ENCODE peak calls at places on chromosomes 1 and 21, in seven cellular contexts. B, P, Q, H, O, E and R are unnamed samples.

GRCh38 chr1:45047032-45047431 is 35.0 kb downstream of the UROD start:
- DNase-seq in O (no peak), B (no peak), E (no peak), H (no peak), Q (no peak), P (no peak), R (no peak)

GRCh38 chr21:44880762-44881585 is 7.5 kb upstream of the PTTG1IP start:
- DNase-seq in B (no peak), H (no peak), P (peak; percentile 71), E (no peak), O (no peak), Q (no peak), R (no peak)

GRCh38 chr21:42398414-42399030 is 2.7 kb upstream of the TMPRSS3 start:
- DNase-seq in O (no peak), Q (no peak), B (no peak), H (no peak), E (no peak), P (no peak), R (no peak)

GRCh38 chr1:154735801-154736163 is 127.8 kb upstream of the ADAR start:
- DNase-seq in H (no peak), Q (peak; percentile 7), P (no peak), B (no peak), O (no peak), E (no peak), R (no peak)

GRCh38 chr1:234555390-234556112 is 54.4 kb downstream of the IRF2BP2 start:
- DNase-seq in O (no peak), P (no peak), B (no peak), H (no peak), Q (no peak), E (no peak), R (no peak)

GRCh38 chr1:214102907-214103306 is 115.1 kb downstream of the PROX1 start:
- DNase-seq in H (no peak), P (peak; percentile 90), Q (no peak), E (no peak), O (peak; percentile 14), B (no peak), R (no peak)

GRCh38 chr1:48869116-48869893 is 92.6 kb upstream of the BEND5 start:
- DNase-seq in E (no peak), B (no peak), Q (no peak), P (no peak), O (no peak), H (no peak), R (no peak)

GRCh38 chr1:29230204-29230552 is 556 bp downstream of the MECR start:
- DNase-seq in Q (no peak), O (no peak), P (no peak), H (no peak), E (no peak), B (no peak), R (no peak)

GRCh38 chr1:224734261-224734935 is 118.3 kb downstream of the CNIH3 start:
- DNase-seq in E (no peak), O (peak; percentile 21), Q (no peak), H (no peak), P (no peak), B (no peak), R (no peak)

GRCh38 chr21:42527489-42528158 is 14.0 kb downstream of the SLC37A1 start:
- DNase-seq in H (no peak), O (no peak), B (no peak), E (no peak), Q (no peak), P (no peak), R (no peak)

GRCh38 chr1:23803674-23804073 is 3.1 kb upstream of the GALE start:
- DNase-seq in B (no peak), E (no peak), O (no peak), H (no peak), P (no peak), Q (no peak), R (no peak)

GRCh38 chr1:228089520-228090380 is 7.2 kb downstream of the ARF1 start:
- DNase-seq in O (no peak), Q (no peak), P (no peak), B (no peak), H (no peak), E (no peak), R (no peak)

GRCh38 chr1:86396503-86396900 is 379 bp upstream of the ODF2L start:
- DNase-seq in Q (no peak), O (no peak), B (no peak), H (no peak), P (no peak), E (no peak), R (no peak)

GRCh38 chr1:36115931-36116330 is 9.1 kb downstream of the COL8A2 start:
- DNase-seq in E (no peak), B (no peak), P (peak; percentile 28), Q (no peak), H (no peak), O (no peak), R (no peak)

GRCh38 chr1:46689326-46689725 is 17.7 kb downstream of the TEX38 start:
- DNase-seq in Q (no peak), E (no peak), H (no peak), O (no peak), B (no peak), P (no peak), R (no peak)

GRCh38 chr1:65832296-65832695 is 39.6 kb downstream of the PDE4B start:
- DNase-seq in Q (no peak), H (no peak), B (no peak), P (peak; percentile 72), O (no peak), E (no peak), R (no peak)

GRCh38 chr1:243254233-243254926 is 701 bp downstream of the CEP170 start:
- DNase-seq in O (peak; percentile 71), E (peak; percentile 68), Q (peak; percentile 49), B (peak; percentile 61), P (peak; percentile 48), H (peak; percentile 67), R (no peak)

GRCh38 chr21:38787461-38788274 is 18.1 kb upstream of the ETS2 start:
- DNase-seq in E (no peak), B (no peak), P (peak; percentile 76), H (no peak), Q (no peak), O (peak; percentile 79), R (no peak)

GRCh38 chr21:45078371-45078770 is 4.0 kb downstream of the ADARB1 start:
- DNase-seq in H (no peak), Q (no peak), E (no peak), O (no peak), P (no peak), B (no peak), R (no peak)

GRCh38 chr1:97901017-97901658 is 19.7 kb downstream of the DPYD start:
- DNase-seq in Q (no peak), H (no peak), O (no peak), B (no peak), P (peak; percentile 61), E (no peak), R (no peak)

GRCh38 chr1:41835488-41835887 is 83.2 kb downstream of the HIVEP3 start:
- DNase-seq in O (no peak), Q (no peak), H (no peak), E (no peak), P (peak; percentile 60), B (no peak), R (no peak)

DNA sequence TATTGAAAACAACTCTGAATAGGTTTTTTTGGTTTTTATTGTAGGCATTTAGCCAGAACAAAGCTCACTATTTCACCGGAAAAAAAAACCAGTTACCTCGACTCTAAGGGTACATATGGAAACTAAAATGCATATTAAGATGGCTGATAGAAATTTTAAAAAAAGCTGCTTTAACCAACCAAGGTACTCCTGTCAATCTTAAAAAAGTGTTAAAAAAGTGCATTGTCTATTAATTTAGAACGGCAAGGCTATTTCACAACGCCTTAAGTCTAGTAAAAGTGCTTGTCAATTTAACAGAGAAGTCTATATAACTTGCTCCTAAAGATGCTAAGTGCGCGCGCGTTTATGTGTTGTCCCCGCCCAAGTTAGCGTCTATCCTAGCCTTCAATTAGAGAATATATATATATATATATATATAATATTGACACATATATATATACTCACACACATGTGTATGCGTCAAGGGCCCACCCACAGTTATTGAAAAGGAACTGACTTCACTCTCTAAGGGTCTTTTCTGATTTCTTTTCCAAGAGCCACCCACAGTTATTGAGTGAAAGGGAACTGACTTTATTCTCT is 929 bp downstream of the ASPM start:
- DNase-seq in Q (no peak), E (no peak), B (no peak), P (no peak), O (no peak), H (no peak), R (no peak)
- H3K27ac ChIP-seq in Q (no peak overlapping the region), E (no peak overlapping the region), B (no peak overlapping the region), P (peak overlapping the region; percentile 58), O (peak overlapping the region; percentile 86), H (no peak overlapping the region), R (peak overlapping the region; percentile 84)

DNA sequence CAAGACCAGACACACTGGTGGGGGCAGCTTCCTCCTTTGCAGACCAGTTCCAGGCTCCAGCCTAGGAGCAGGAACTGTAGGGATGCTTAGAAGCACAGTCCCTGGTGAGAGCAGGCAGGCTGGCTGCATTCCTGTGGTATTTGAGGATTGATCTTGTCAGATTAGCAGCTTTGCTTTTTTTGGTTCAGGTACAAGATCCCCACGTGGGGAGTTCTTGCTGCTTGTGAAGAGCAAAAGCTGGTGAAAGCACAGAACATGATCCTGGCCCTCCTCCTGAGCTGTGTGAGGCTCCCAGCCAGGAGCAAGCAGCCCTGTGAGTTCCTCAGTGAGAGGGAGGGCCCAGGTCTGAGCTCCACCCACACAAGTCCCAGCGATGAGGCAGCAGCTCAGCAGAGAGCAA is 75.3 kb upstream of the ARTN start:
- DNase-seq in P (peak; percentile 99), O (no peak), H (peak; percentile 69), B (peak; percentile 57), Q (peak; percentile 33), E (no peak), R (no peak)
- TF ChIP-seq POLR2A in P (no peak), O (no peak), H (no peak), B (no peak), Q (no peak), E (no peak), R (no peak)

GRCh38 chr1:15709226-15709625 is 25.1 kb downstream of the PLEKHM2 start:
- DNase-seq in O (no peak), E (no peak), B (no peak), H (no peak), Q (no peak), P (no peak), R (no peak)
- H3K4me1 ChIP-seq in O (no peaks in the 10 kb centered on the region), E (peaks cover 15% of the 10 kb centered on the region), B (no peaks in the 10 kb centered on the region), H (peaks cover 81% of the 10 kb centered on the region), Q (peaks cover 19% of the 10 kb centered on the region), P (peaks cover 6% of the 10 kb centered on the region), R (peaks cover 7% of the 10 kb centered on the region)

GRCh38 chr1:230906226-230906625 is 37.9 kb upstream of the C1orf198 start:
- DNase-seq in O (no peak), H (no peak), P (no peak), Q (no peak), E (no peak), B (no peak), R (no peak)
- H3K27ac ChIP-seq in O (no peak overlapping the region), H (no peak overlapping the region), P (no peak overlapping the region), Q (peak overlapping the region; percentile 15), E (no peak overlapping the region), B (no peak overlapping the region), R (no peak overlapping the region)

DNA sequence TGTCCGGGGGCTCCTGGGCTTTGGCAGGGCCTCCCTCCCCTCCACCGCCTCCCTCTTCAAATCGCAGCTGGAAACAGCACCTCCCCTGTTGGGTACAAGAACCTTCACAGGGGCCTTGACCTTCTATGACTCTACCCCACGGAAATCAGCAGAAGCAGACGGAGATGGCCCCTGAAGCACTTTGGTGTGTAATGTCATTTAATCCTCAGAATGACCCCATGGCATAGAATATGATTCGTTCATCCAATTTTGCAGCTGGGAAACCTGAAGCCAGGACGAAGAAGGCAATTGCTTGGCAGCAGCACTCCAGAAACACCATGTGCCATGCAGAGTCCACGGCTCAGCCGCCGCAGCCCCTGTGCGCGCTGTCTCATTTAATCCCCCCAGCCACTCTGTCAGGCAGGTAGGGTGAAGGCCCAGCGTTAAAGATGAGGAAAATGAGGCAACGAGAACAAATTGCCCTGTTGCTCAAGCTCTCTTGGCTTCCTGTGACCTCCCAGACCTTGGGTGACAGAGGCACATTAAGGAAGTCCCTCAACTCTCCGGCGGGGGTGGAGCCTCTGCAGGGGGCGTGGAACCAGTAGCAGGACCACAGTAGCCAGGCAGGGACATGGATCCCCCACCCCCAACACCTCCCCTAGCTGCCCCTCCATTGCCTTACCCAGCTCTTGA is 25.8 kb upstream of the LAPTM5 start:
- DNase-seq in H (peak; percentile 25), B (no peak), O (no peak), P (no peak), E (no peak), Q (no peak), R (no peak)
- TF ChIP-seq POLR2A in H (no peak), B (no peak), O (no peak), P (no peak), E (no peak), Q (no peak), R (no peak)